ENCODE peak calls at places on chromosomes 12 and 14, in seven cellular contexts. One of them, this sample, is unnamed.

GRCh38 chr12:48459259-48459658 is 13.1 kb upstream of the ANP32D start:
- DNase-seq in GM23248: no peak
- DNase-seq in GM23338: no peak
- DNase-seq in hepatocyte: no peak
- DNase-seq in PC-3: no peak
- DNase-seq in neural progenitor cell: no peak
- DNase-seq in HCT116: no peak
- DNase-seq in this sample: no peak

GRCh38 chr12:70962226-70962794 is 41.8 kb upstream of the PTPRR start:
- DNase-seq in HCT116: no peak
- DNase-seq in neural progenitor cell: no peak
- DNase-seq in hepatocyte: no peak
- DNase-seq in PC-3: no peak
- DNase-seq in GM23338: no peak
- DNase-seq in GM23248: no peak
- DNase-seq in this sample: peak

GRCh38 chr14:71142375-71143038 is 235.2 kb downstream of the PCNX1 start:
- DNase-seq in hepatocyte: no peak
- DNase-seq in PC-3: peak
- DNase-seq in neural progenitor cell: no peak
- DNase-seq in GM23248: peak
- DNase-seq in HCT116: no peak
- DNase-seq in GM23338: no peak
- DNase-seq in this sample: peak

GRCh38 chr14:37060496-37061260 is 111.7 kb downstream of the SLC25A21 start:
- DNase-seq in neural progenitor cell: no peak
- DNase-seq in PC-3: no peak
- DNase-seq in GM23248: no peak
- DNase-seq in hepatocyte: no peak
- DNase-seq in HCT116: no peak
- DNase-seq in GM23338: peak
- DNase-seq in this sample: no peak

GRCh38 chr14:54906075-54906474 is 3.4 kb upstream of the GCH1 start:
- DNase-seq in GM23338: no peak
- DNase-seq in hepatocyte: no peak
- DNase-seq in GM23248: no peak
- DNase-seq in PC-3: no peak
- DNase-seq in neural progenitor cell: no peak
- DNase-seq in HCT116: no peak
- DNase-seq in this sample: no peak

GRCh38 chr12:121712462-121713256 is at the start of gene TMEM120B:
- DNase-seq in GM23248: peak
- DNase-seq in neural progenitor cell: peak
- DNase-seq in hepatocyte: peak
- DNase-seq in PC-3: peak
- DNase-seq in HCT116: no peak
- DNase-seq in GM23338: peak
- DNase-seq in this sample: peak

GRCh38 chr14:102181187-102181586 is 41.5 kb downstream of the WDR20 start:
- DNase-seq in PC-3: no peak
- DNase-seq in hepatocyte: no peak
- DNase-seq in GM23248: no peak
- DNase-seq in neural progenitor cell: no peak
- DNase-seq in GM23338: no peak
- DNase-seq in HCT116: no peak
- DNase-seq in this sample: no peak

GRCh38 chr12:89708793-89709156 is at the start of gene ATP2B1:
- DNase-seq in hepatocyte: peak
- DNase-seq in PC-3: peak
- DNase-seq in GM23338: peak
- DNase-seq in HCT116: peak
- DNase-seq in neural progenitor cell: peak
- DNase-seq in GM23248: peak
- DNase-seq in this sample: peak

GRCh38 chr12:104966677-104967076 is 8.6 kb upstream of the SLC41A2 start:
- DNase-seq in GM23338: no peak
- DNase-seq in HCT116: no peak
- DNase-seq in hepatocyte: no peak
- DNase-seq in neural progenitor cell: no peak
- DNase-seq in PC-3: no peak
- DNase-seq in GM23248: no peak
- DNase-seq in this sample: no peak

GRCh38 chr14:38125484-38125912 is 82.2 kb upstream of the SSTR1 start:
- DNase-seq in GM23338: no peak
- DNase-seq in neural progenitor cell: no peak
- DNase-seq in PC-3: no peak
- DNase-seq in GM23248: peak
- DNase-seq in hepatocyte: peak
- DNase-seq in HCT116: no peak
- DNase-seq in this sample: peak

GRCh38 chr12:6200266-6201198 is at the start of gene CD9:
- DNase-seq in hepatocyte: peak
- DNase-seq in GM23338: peak
- DNase-seq in neural progenitor cell: peak
- DNase-seq in PC-3: peak
- DNase-seq in HCT116: peak
- DNase-seq in GM23248: peak
- DNase-seq in this sample: no peak

GRCh38 chr12:59004466-59004865 is 84.2 kb upstream of the LRIG3 start:
- DNase-seq in GM23248: no peak
- DNase-seq in neural progenitor cell: no peak
- DNase-seq in HCT116: no peak
- DNase-seq in hepatocyte: no peak
- DNase-seq in GM23338: no peak
- DNase-seq in PC-3: no peak
- DNase-seq in this sample: no peak
- TF ChIP-seq EZH2phosphoT487 in GM23248: no peak
- TF ChIP-seq EZH2phosphoT487 in neural progenitor cell: no peak
- TF ChIP-seq EZH2phosphoT487 in HCT116: no peak
- TF ChIP-seq EZH2phosphoT487 in hepatocyte: no peak
- TF ChIP-seq EZH2phosphoT487 in GM23338: no peak
- TF ChIP-seq EZH2phosphoT487 in PC-3: no peak
- TF ChIP-seq EZH2phosphoT487 in this sample: no peak

DNA sequence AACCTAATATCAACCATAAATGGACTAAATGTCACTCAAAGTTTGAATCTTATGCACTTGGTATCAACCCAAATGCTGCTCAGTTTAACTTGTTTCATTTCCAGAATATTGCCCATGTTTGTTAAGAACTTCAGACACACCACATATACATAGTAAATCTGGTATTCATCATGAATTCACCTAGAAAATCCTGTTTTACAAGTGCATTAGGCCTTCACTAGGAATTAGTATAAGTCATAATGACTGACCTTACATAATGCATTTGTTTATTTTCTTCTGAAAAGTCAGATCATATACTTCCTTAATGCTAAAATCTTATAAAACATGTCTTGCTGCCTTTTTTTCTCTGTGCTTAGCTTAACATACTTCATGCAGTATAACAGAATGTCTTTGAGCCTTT is 66.1 kb downstream of the ABCD2 start:
- DNase-seq in hepatocyte: no peak
- DNase-seq in PC-3: peak
- DNase-seq in GM23248: no peak
- DNase-seq in HCT116: no peak
- DNase-seq in neural progenitor cell: no peak
- DNase-seq in GM23338: no peak
- DNase-seq in this sample: no peak
- TF ChIP-seq EZH2phosphoT487 in hepatocyte: no peak
- TF ChIP-seq EZH2phosphoT487 in PC-3: no peak
- TF ChIP-seq EZH2phosphoT487 in GM23248: no peak
- TF ChIP-seq EZH2phosphoT487 in HCT116: no peak
- TF ChIP-seq EZH2phosphoT487 in neural progenitor cell: no peak
- TF ChIP-seq EZH2phosphoT487 in GM23338: no peak
- TF ChIP-seq EZH2phosphoT487 in this sample: no peak

GRCh38 chr14:52906141-52906601 is 44.7 kb downstream of the FERMT2 start:
- DNase-seq in GM23338: no peak
- DNase-seq in GM23248: peak
- DNase-seq in HCT116: peak
- DNase-seq in PC-3: peak
- DNase-seq in hepatocyte: no peak
- DNase-seq in neural progenitor cell: no peak
- DNase-seq in this sample: no peak
- TF ChIP-seq EZH2phosphoT487 in GM23338: no peak
- TF ChIP-seq EZH2phosphoT487 in GM23248: no peak
- TF ChIP-seq EZH2phosphoT487 in HCT116: no peak
- TF ChIP-seq EZH2phosphoT487 in PC-3: no peak
- TF ChIP-seq EZH2phosphoT487 in hepatocyte: no peak
- TF ChIP-seq EZH2phosphoT487 in neural progenitor cell: no peak
- TF ChIP-seq EZH2phosphoT487 in this sample: no peak

GRCh38 chr12:129844662-129845061 is 59.2 kb downstream of the TMEM132D start:
- DNase-seq in hepatocyte: no peak
- DNase-seq in GM23248: no peak
- DNase-seq in GM23338: no peak
- DNase-seq in PC-3: no peak
- DNase-seq in HCT116: no peak
- DNase-seq in neural progenitor cell: no peak
- DNase-seq in this sample: no peak

GRCh38 chr12:129839679-129840078 is 64.1 kb downstream of the TMEM132D start:
- DNase-seq in HCT116: no peak
- DNase-seq in PC-3: no peak
- DNase-seq in GM23338: no peak
- DNase-seq in GM23248: no peak
- DNase-seq in neural progenitor cell: no peak
- DNase-seq in hepatocyte: no peak
- DNase-seq in this sample: no peak

DNA sequence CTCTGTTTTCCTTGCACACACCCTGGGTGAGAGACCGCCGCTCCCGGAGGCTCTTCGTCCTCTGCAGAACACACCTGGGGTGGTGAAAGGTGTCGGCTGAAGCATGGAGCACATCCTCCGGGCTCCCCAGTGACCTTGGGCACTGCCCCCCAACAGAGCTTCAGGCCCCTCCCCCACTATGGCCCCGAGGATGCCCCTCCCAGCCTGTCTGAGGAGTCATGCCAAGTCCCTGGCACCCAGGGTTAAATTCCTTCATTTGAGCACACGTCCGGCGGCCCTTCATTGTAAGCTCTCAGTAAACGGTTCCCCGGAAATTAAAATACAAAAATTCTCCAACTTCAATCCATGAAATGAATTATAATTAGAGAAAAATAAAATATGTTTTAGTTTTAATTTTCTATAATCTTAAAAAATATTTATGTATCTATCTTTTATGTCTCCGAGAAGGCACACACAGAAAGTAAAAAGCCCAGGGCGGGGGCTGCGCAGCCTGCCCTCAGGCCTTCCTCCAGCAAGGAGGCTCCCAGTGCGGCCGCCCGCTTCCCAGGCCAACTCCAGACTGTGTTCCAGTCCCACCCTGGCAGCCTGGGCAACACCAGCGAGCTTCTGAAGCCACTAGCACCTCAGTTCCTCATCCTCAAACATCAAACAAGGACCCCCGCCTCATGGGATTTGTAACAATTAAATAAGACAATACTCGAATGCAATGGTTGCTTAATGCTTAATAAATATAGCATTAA is 63.5 kb downstream of the TMEM132D start:
- DNase-seq in GM23248: no peak
- DNase-seq in neural progenitor cell: no peak
- DNase-seq in hepatocyte: no peak
- DNase-seq in GM23338: no peak
- DNase-seq in PC-3: no peak
- DNase-seq in HCT116: no peak
- DNase-seq in this sample: no peak
- TF ChIP-seq EZH2phosphoT487 in GM23248: no peak
- TF ChIP-seq EZH2phosphoT487 in neural progenitor cell: no peak
- TF ChIP-seq EZH2phosphoT487 in hepatocyte: no peak
- TF ChIP-seq EZH2phosphoT487 in GM23338: no peak
- TF ChIP-seq EZH2phosphoT487 in PC-3: no peak
- TF ChIP-seq EZH2phosphoT487 in HCT116: no peak
- TF ChIP-seq EZH2phosphoT487 in this sample: no peak

GRCh38 chr12:4288296-4289019 is 14.9 kb downstream of the CCND2 start:
- DNase-seq in GM23248: no peak
- DNase-seq in GM23338: no peak
- DNase-seq in PC-3: no peak
- DNase-seq in HCT116: no peak
- DNase-seq in hepatocyte: no peak
- DNase-seq in neural progenitor cell: no peak
- DNase-seq in this sample: no peak
- TF ChIP-seq EZH2phosphoT487 in GM23248: no peak
- TF ChIP-seq EZH2phosphoT487 in GM23338: no peak
- TF ChIP-seq EZH2phosphoT487 in PC-3: no peak
- TF ChIP-seq EZH2phosphoT487 in HCT116: no peak
- TF ChIP-seq EZH2phosphoT487 in hepatocyte: no peak
- TF ChIP-seq EZH2phosphoT487 in neural progenitor cell: no peak
- TF ChIP-seq EZH2phosphoT487 in this sample: no peak

This sample was measured in OCI-LY7.